ENCODE peak calls at places on chromosomes 11 and 22, in ten cellular contexts. B, Q, L, R, G, T, X, J, P and V are unnamed samples.

GRCh38 chr11:12188548-12189317 is 78.3 kb downstream of the MICAL2 start:
- DNase-seq in X (no peak), R (no peak), P (no peak), G (no peak), B (no peak), T (no peak), J (no peak), L (no peak), Q (no peak), V (no peak)

GRCh38 chr22:45638834-45639746 is 32.5 kb upstream of the ATXN10 start:
- DNase-seq in J (no peak), T (peak; percentile 38), Q (peak; percentile 81), R (peak; percentile 60), L (no peak), P (peak; percentile 40), B (peak; percentile 51), X (no peak), G (no peak), V (no peak)

GRCh38 chr11:11672764-11673163 is 51.0 kb upstream of the GALNT18 start:
- DNase-seq in L (no peak), T (no peak), P (no peak), X (no peak), J (peak; percentile 30), G (no peak), Q (no peak), B (no peak), R (no peak), V (no peak)

GRCh38 chr11:114075891-114076441 is 16.5 kb downstream of the ZBTB16 start:
- DNase-seq in G (no peak), J (peak; percentile 77), L (peak; percentile 31), B (peak; percentile 65), Q (no peak), P (no peak), T (no peak), X (no peak), R (peak; percentile 12), V (no peak)

GRCh38 chr11:100855466-100856067 is 168.5 kb downstream of the ARHGAP42 start:
- DNase-seq in T (no peak), J (peak; percentile 67), B (no peak), L (no peak), G (no peak), X (no peak), Q (peak; percentile 5), P (no peak), R (peak; percentile 62), V (no peak)

GRCh38 chr11:123308077-123308476 is 113.0 kb upstream of the CLMP start:
- DNase-seq in L (no peak), B (no peak), J (no peak), R (peak; percentile 86), G (peak; percentile 19), T (no peak), P (no peak), X (no peak), Q (no peak), V (no peak)

GRCh38 chr11:17591293-17591692 is 44.2 kb downstream of the OTOG start:
- DNase-seq in L (no peak), G (no peak), X (no peak), Q (no peak), P (no peak), J (no peak), B (no peak), T (peak; percentile 4), R (no peak), V (no peak)

GRCh38 chr11:612201-612960 is 3.4 kb downstream of the IRF7 start:
- DNase-seq in T (no peak), L (no peak), G (no peak), P (no peak), X (no peak), J (peak; percentile 45), B (peak; percentile 18), Q (no peak), R (no peak), V (no peak)

GRCh38 chr11:104665631-104666030 is 232.6 kb downstream of the CASP12 start:
- DNase-seq in L (no peak), J (no peak), T (no peak), X (no peak), R (peak; percentile 52), P (no peak), Q (no peak), B (no peak), G (no peak), V (no peak)

GRCh38 chr11:74255741-74256369 is 55.6 kb downstream of the P4HA3 start:
- DNase-seq in B (peak; percentile 60), X (peak; percentile 66), J (peak; percentile 57), L (no peak), P (peak; percentile 58), R (peak; percentile 43), T (no peak), Q (peak; percentile 60), G (no peak), V (no peak)

GRCh38 chr22:28981818-28982499 is 79.7 kb downstream of the C22orf31 start:
- DNase-seq in L (no peak), J (no peak), B (no peak), Q (no peak), T (no peak), X (no peak), P (no peak), R (no peak), G (no peak), V (no peak)

GRCh38 chr22:28984482-28985158 is 77.0 kb downstream of the C22orf31 start:
- DNase-seq in Q (no peak), X (no peak), P (no peak), B (no peak), T (no peak), R (no peak), J (no peak), G (no peak), L (no peak), V (no peak)

GRCh38 chr22:28985581-28986290 is 75.9 kb downstream of the C22orf31 start:
- DNase-seq in L (no peak), Q (no peak), G (no peak), P (no peak), B (no peak), T (no peak), R (peak; percentile 42), J (no peak), X (no peak), V (no peak)

GRCh38 chr22:28983788-28984441 is 77.7 kb downstream of the C22orf31 start:
- DNase-seq in Q (no peak), J (peak; percentile 74), G (no peak), T (no peak), R (no peak), X (no peak), B (no peak), L (no peak), P (no peak), V (no peak)

GRCh38 chr22:28983190-28983589 is 78.4 kb downstream of the C22orf31 start:
- DNase-seq in G (no peak), T (no peak), Q (no peak), X (no peak), L (no peak), B (no peak), J (no peak), P (no peak), R (no peak), V (no peak)
- H3K27ac ChIP-seq in G (no peak overlapping the region), T (no peak overlapping the region), Q (no peak overlapping the region), X (no peak overlapping the region), L (no peak overlapping the region), B (no peak overlapping the region), J (peak overlapping the region; percentile 65), P (no peak overlapping the region), R (no peak overlapping the region), V (no peak overlapping the region)

GRCh38 chr22:42440728-42441127 is 8.5 kb upstream of the NFAM1 start:
- DNase-seq in G (no peak), T (no peak), J (no peak), L (no peak), Q (no peak), X (no peak), R (no peak), B (no peak), P (no peak), V (no peak)

GRCh38 chr22:42439021-42439420 is 6.8 kb upstream of the NFAM1 start:
- DNase-seq in R (no peak), T (no peak), Q (no peak), B (no peak), J (no peak), G (no peak), X (no peak), L (no peak), P (no peak), V (no peak)

GRCh38 chr22:42437488-42438292 is 5.5 kb upstream of the NFAM1 start:
- DNase-seq in T (peak; percentile 49), P (peak; percentile 76), X (peak; percentile 95), Q (no peak), L (peak; percentile 75), G (peak; percentile 84), J (peak; percentile 84), R (peak; percentile 17), B (peak; percentile 75), V (no peak)

GRCh38 chr22:42438293-42438650 is 6.1 kb upstream of the NFAM1 start:
- DNase-seq in P (no peak), T (no peak), R (no peak), G (no peak), L (no peak), X (no peak), J (peak; percentile 90), B (no peak), Q (no peak), V (no peak)

GRCh38 chr22:42439821-42440674 is 7.8 kb upstream of the NFAM1 start:
- DNase-seq in R (peak; percentile 35), G (no peak), X (no peak), B (peak; percentile 38), T (no peak), J (peak; percentile 36), P (peak; percentile 30), L (no peak), Q (no peak), V (no peak)
- H3K27ac ChIP-seq in R (no peak overlapping the region), G (peak overlapping the region; percentile 94), X (no peak overlapping the region), B (no peak overlapping the region), T (peak overlapping the region; percentile 65), J (no peak overlapping the region), P (no peak overlapping the region), L (peak overlapping the region; percentile 21), Q (peak overlapping the region; percentile 47), V (no peak overlapping the region)

DNA sequence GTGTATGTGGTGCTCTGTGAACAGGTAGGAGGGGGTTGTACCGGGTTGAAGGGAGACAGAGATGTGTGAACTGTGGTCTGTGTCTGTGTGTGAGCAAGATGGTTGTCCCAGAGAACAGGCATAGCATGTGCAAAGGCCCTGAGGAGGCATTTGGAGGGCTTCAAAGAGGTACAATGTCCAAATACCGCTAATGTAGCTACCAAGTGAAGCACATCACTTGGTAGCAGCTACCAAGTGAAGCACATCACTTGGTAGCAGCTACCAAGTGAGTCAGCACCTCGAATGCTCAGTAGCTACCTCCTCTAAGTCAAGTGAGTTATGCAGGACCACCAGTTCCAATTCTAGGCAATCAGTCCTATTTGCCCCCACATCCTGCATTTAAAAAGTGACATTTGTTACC is 72.4 kb downstream of the KIAA1671 start:
- DNase-seq in R (no peak), Q (no peak), B (no peak), L (no peak), X (no peak), P (no peak), T (no peak), G (no peak), J (no peak), V (no peak)
- H3K27ac ChIP-seq in R (no peak overlapping the region), Q (no peak overlapping the region), B (no peak overlapping the region), L (no peak overlapping the region), X (no peak overlapping the region), P (no peak overlapping the region), T (peak overlapping the region; percentile 85), G (no peak overlapping the region), J (no peak overlapping the region), V (no peak overlapping the region)

DNA sequence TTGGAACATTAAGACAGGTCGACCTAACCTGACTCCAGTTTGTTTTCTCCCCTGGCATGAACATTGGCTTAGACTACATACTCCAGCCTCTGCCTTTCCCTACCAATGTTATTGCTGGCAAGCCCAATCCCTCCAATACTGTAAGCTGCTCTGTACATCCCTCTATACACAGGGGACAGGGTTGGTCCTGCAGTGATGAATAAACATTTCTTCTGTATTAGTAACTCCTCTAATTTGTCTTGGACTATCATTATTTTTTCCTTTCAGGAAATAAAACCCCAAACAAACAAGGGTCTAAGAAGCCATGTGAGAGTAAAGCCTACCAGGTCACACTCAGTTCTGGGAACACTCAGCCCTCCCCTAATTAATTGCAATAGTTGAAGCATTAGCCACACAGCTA is 35.1 kb upstream of the FJX1 start:
- DNase-seq in P (no peak), T (no peak), G (no peak), X (no peak), L (no peak), J (no peak), B (no peak), Q (no peak), R (peak; percentile 71), V (no peak)
- H3K27ac ChIP-seq in P (no peak overlapping the region), T (no peak overlapping the region), G (no peak overlapping the region), X (no peak overlapping the region), L (no peak overlapping the region), J (no peak overlapping the region), B (no peak overlapping the region), Q (no peak overlapping the region), R (peak overlapping the region; percentile 67), V (no peak overlapping the region)